ENCODE peak calls at places on chromosomes 13 and 19, in four cellular contexts. D is tibial nerve, K is cardiac muscle cell, W is heart right ventricle. H is an unnamed sample.
A peak's percentile ranks its signal among the peaks of the same experiment; 100 is the strongest.

GRCh38 chr13:75417006-75417384 is 65.0 kb downstream of the TBC1D4 start:
- DNase-seq in D (no peak), K (no peak), W (peak; percentile 13), H (no peak)

GRCh38 chr19:16328824-16329482 is 4.3 kb downstream of the KLF2 start:
- DNase-seq in D (no peak), K (no peak), W (no peak), H (no peak)

GRCh38 chr19:18894254-18895037 is 1.5 kb downstream of the CERS1 start:
- DNase-seq in D (no peak), K (no peak), W (no peak), H (no peak)

GRCh38 chr19:16023558-16023915 is 52.8 kb upstream of the TPM4 start:
- DNase-seq in D (no peak), K (no peak), W (no peak), H (no peak)

GRCh38 chr13:101473458-101473857 is 21.0 kb downstream of the ITGBL1 start:
- DNase-seq in D (no peak), K (no peak), W (no peak), H (no peak)

GRCh38 chr19:5697890-5698634 is 8.0 kb downstream of the RPL36 start:
- DNase-seq in D (no peak), K (no peak), W (no peak), H (no peak)

GRCh38 chr13:50130686-50131051 is 115.4 kb downstream of the KCNRG start:
- DNase-seq in D (no peak), K (peak; percentile 41), W (no peak), H (no peak)

GRCh38 chr13:75876371-75877050 is 240.4 kb downstream of the LMO7 start:
- DNase-seq in D (peak; percentile 44), K (peak; percentile 73), W (no peak), H (no peak)

GRCh38 chr19:39200818-39201145 is 3.3 kb downstream of the SYCN start:
- DNase-seq in D (no peak), K (no peak), W (no peak), H (no peak)

GRCh38 chr13:90872491-90873025 is 474.9 kb upstream of the MIR17HG start:
- DNase-seq in D (no peak), K (no peak), W (no peak), H (no peak)

GRCh38 chr13:105874808-105875207 is 660.7 kb downstream of the EFNB2 start:
- DNase-seq in D (no peak), K (no peak), W (no peak), H (no peak)

GRCh38 chr13:114102521-114103288 is 29.7 kb downstream of the RASA3 start:
- DNase-seq in D (peak; percentile 11), K (no peak), W (peak; percentile 7), H (no peak)

GRCh38 chr19:40144151-40144550 is 47.1 kb upstream of the MAP3K10 start:
- DNase-seq in D (no peak), K (no peak), W (no peak), H (no peak)

GRCh38 chr19:18109731-18110671 is 12.4 kb downstream of the MAST3 start:
- DNase-seq in D (no peak), K (peak; percentile 62), W (peak; percentile 69), H (no peak)

GRCh38 chr19:7159105-7159933 is 89.8 kb downstream of the ZNF557 start:
- DNase-seq in D (no peak), K (peak; percentile 48), W (peak; percentile 59), H (peak; percentile 79)

GRCh38 chr13:107203146-107203847 is 635.4 kb upstream of the ARGLU1 start:
- DNase-seq in D (no peak), K (peak; percentile 53), W (no peak), H (no peak)

GRCh38 chr13:91105270-91105669 is 242.2 kb upstream of the MIR17HG start:
- DNase-seq in D (no peak), K (no peak), W (no peak), H (no peak)

GRCh38 chr13:95643814-95644598 is 500 bp downstream of the DZIP1 start:
- DNase-seq in D (no peak), K (peak; percentile 58), W (peak; percentile 24), H (no peak)

GRCh38 chr13:52383362-52383761 is 22.6 kb downstream of the THSD1 start:
- DNase-seq in D (no peak), K (no peak), W (no peak), H (no peak)

GRCh38 chr13:20869540-20869939 is 33.0 kb downstream of the XPO4 start:
- DNase-seq in D (no peak), K (no peak), W (no peak), H (no peak)

GRCh38 chr13:25816239-25816638 is 235.6 kb downstream of the SHISA2 start:
- DNase-seq in D (no peak), K (no peak), W (no peak), H (no peak)

GRCh38 chr13:53758946-53759345 is 730.3 kb downstream of the OLFM4 start:
- DNase-seq in D (no peak), K (no peak), W (no peak), H (no peak)

GRCh38 chr19:2695288-2695866 is 7.1 kb downstream of the GNG7 start:
- DNase-seq in D (no peak), K (peak; percentile 26), W (peak; percentile 53), H (no peak)

GRCh38 chr19:37963190-37963947 is 56.4 kb downstream of the SIPA1L3 start:
- DNase-seq in D (no peak), K (no peak), W (no peak), H (no peak)

GRCh38 chr13:103004790-103005307 is 61.4 kb downstream of the SLC10A2 start:
- DNase-seq in D (no peak), K (peak; percentile 88), W (no peak), H (no peak)

GRCh38 chr13:75485286-75486062 is 3.5 kb upstream of the TBC1D4 start:
- DNase-seq in D (no peak), K (no peak), W (no peak), H (no peak)

GRCh38 chr13:51603716-51604115 is 19.5 kb downstream of the WDFY2 start:
- DNase-seq in D (no peak), K (no peak), W (no peak), H (no peak)

GRCh38 chr13:94553766-94554165 is 42.2 kb downstream of the TGDS start:
- DNase-seq in D (no peak), K (no peak), W (no peak), H (no peak)

GRCh38 chr19:39971380-39971841 is 446 bp downstream of the PSMC4 start:
- DNase-seq in D (no peak), K (no peak), W (no peak), H (peak; percentile 8)

GRCh38 chr19:52786078-52786463 is 520 bp downstream of the ZNF600 start:
- DNase-seq in D (no peak), K (peak; percentile 6), W (peak; percentile 11), H (no peak)

GRCh38 chr19:41248895-41249294 is 15.3 kb upstream of the HNRNPUL1 start:
- DNase-seq in D (no peak), K (no peak), W (no peak), H (no peak)
- TF ChIP-seq CTCF in D (no peak), K (no peak), W (no peak), H (no peak)

GRCh38 chr13:33154911-33155310 is 130.6 kb downstream of the STARD13 start:
- DNase-seq in D (no peak), K (no peak), W (no peak), H (no peak)
- H3K27me3 ChIP-seq in D (no peaks in the 10 kb centered on the region), K (no peaks in the 10 kb centered on the region), W (no peaks in the 10 kb centered on the region), H (no peaks in the 10 kb centered on the region)

GRCh38 chr13:110341445-110342247 is 34.6 kb downstream of the COL4A2 start:
- DNase-seq in D (no peak), K (peak; percentile 49), W (peak; percentile 52), H (no peak)
- H3K4me1 ChIP-seq in D (peaks cover 44% of the 10 kb centered on the region), K (peaks cover 34% of the 10 kb centered on the region), W (peaks cover 65% of the 10 kb centered on the region), H (peaks cover 87% of the 10 kb centered on the region)

DNA sequence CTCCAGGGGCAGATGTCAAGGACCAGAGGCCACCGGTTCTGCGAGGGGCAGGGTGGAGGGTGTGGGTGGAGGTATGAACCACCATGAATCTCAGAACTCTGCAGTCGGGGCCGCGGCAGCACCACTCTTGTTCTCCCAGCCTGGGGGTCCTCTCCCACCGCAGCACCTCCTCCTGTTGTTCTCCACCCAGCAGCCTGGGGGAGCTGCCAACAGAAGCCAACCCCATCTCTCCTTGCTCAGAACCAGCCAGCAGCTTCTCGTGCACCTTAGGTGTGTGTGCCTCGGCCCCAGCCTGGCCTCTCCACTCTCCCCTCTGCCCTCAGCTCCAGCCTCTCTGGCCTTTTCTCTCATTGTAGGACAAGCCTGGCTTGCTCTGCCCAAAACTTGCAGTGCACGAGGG is 31.9 kb upstream of the CCNE1 start:
- DNase-seq in D (no peak), K (peak; percentile 7), W (no peak), H (no peak)
- TF ChIP-seq CTCF in D (no peak), K (no peak), W (no peak), H (no peak)

GRCh38 chr13:112824429-112824828 is 134.6 kb downstream of the ATP11A start:
- DNase-seq in D (no peak), K (no peak), W (no peak), H (no peak)

GRCh38 chr13:112826565-112826964 is 136.7 kb downstream of the ATP11A start:
- DNase-seq in D (no peak), K (no peak), W (no peak), H (no peak)

GRCh38 chr13:112825875-112826274 is 136.0 kb downstream of the ATP11A start:
- DNase-seq in D (no peak), K (no peak), W (no peak), H (no peak)

GRCh38 chr13:112822851-112823250 is 133.0 kb downstream of the ATP11A start:
- DNase-seq in D (no peak), K (no peak), W (no peak), H (no peak)

GRCh38 chr13:112825071-112825470 is 135.2 kb downstream of the ATP11A start:
- DNase-seq in D (no peak), K (no peak), W (no peak), H (no peak)
- H3K27me3 ChIP-seq in D (no peaks in the 10 kb centered on the region), K (no peaks in the 10 kb centered on the region), W (no peaks in the 10 kb centered on the region), H (no peaks in the 10 kb centered on the region)

GRCh38 chr13:84208251-84208650 is 326.0 kb upstream of the SLITRK1 start:
- DNase-seq in D (no peak), K (no peak), W (no peak), H (no peak)

GRCh38 chr13:84207509-84207908 is 325.2 kb upstream of the SLITRK1 start:
- DNase-seq in D (no peak), K (no peak), W (no peak), H (no peak)

DNA sequence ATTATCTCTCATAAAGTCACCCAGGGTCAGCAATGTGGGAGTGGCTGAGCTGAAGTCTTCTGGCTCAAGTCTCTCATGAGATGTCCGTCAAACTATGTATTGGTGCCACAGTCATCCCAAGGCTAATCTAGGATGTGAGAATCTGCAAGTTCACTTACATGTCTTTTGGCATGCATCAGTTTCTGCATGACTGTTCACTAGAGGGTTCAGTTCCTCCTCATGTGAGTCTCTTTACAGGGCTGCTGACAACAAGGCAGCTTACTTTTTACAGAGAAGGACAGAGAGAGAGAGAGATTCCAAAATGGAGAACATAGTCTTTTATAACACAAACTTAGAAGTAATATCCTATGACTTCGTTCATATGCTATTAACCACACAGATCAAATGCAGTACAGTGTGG is 328.8 kb upstream of the SLITRK1 start:
- DNase-seq in D (no peak), K (no peak), W (no peak), H (no peak)
- H3K4me1 ChIP-seq in D (no peaks in the 10 kb centered on the region), K (no peaks in the 10 kb centered on the region), W (no peaks in the 10 kb centered on the region), H (no peaks in the 10 kb centered on the region)

H was measured in thoracic aorta.